ENCODE peak calls at places on chromosomes 6 and 20, in eight cellular contexts. B is stimulated activated CD4-positive, alpha-beta T cell treated with anti-CD3 and anti-CD28 coated beads, Interleukin-2, amount 100 ng/mL, for 48 hours; L is bronchial epithelial cell; Y is ecto neural progenitor cell; Z is uterus; V is neural crest cell; R is adrenal gland; P is CD4-positive, CD25-positive, alpha-beta regulatory T cell. D is an unnamed sample.

GRCh38 chr20:50390685-50391443 is 119.3 kb upstream of the PTPN1 start:
- DNase-seq in R (no peak), B (no peak), L (no peak), Z (no peak), Y (no peak), P (no peak), V (no peak), D (no peak)

GRCh38 chr6:34536251-34536958 is 19.7 kb downstream of the SPDEF start:
- DNase-seq in V (no peak), B (no peak), Y (no peak), R (no peak), P (no peak), Z (no peak), L (peak), D (peak)

GRCh38 chr20:54065601-54066038 is 4.8 kb downstream of the BCAS1 start:
- DNase-seq in Z (no peak), L (no peak), R (no peak), B (no peak), P (no peak), V (no peak), Y (no peak), D (no peak)

GRCh38 chr6:21666788-21667681 is 73.5 kb downstream of the SOX4 start:
- DNase-seq in V (peak), P (no peak), Z (peak), R (no peak), Y (peak), B (no peak), L (no peak), D (peak)

GRCh38 chr6:3915076-3915791 is 66.1 kb downstream of the FAM50B start:
- DNase-seq in Y (no peak), Z (no peak), R (no peak), V (no peak), B (no peak), P (peak), L (no peak), D (no peak)

GRCh38 chr6:73348550-73349204 is 5.4 kb downstream of the DPPA5 start:
- DNase-seq in Z (no peak), B (no peak), Y (no peak), V (no peak), R (no peak), L (no peak), P (no peak), D (peak)

GRCh38 chr20:41627001-41627400 is 8.8 kb upstream of the CHD6 start:
- DNase-seq in R (no peak), Z (no peak), Y (no peak), V (no peak), P (no peak), L (no peak), B (no peak), D (no peak)

GRCh38 chr6:99868074-99868702 is 125.8 kb downstream of the MCHR2 start:
- DNase-seq in B (peak), P (peak), R (peak), Z (peak), V (peak), Y (peak), L (peak), D (peak)

GRCh38 chr6:31882344-31882743 is 3.5 kb upstream of the SLC44A4 start:
- DNase-seq in B (no peak), V (no peak), P (no peak), Y (no peak), Z (no peak), R (peak), L (no peak), D (peak)

GRCh38 chr20:57327820-57328219 is 1.8 kb upstream of the SPO11 start:
- DNase-seq in B (no peak), P (no peak), Y (peak), Z (no peak), L (no peak), R (no peak), V (no peak), D (no peak)

GRCh38 chr20:62708591-62709536 is at the start of gene NTSR1:
- DNase-seq in Z (no peak), V (no peak), R (no peak), Y (no peak), P (no peak), B (no peak), L (no peak), D (peak)

GRCh38 chr6:108097882-108098281 is 23.3 kb upstream of the OSTM1 start:
- DNase-seq in Z (no peak), B (no peak), V (no peak), R (no peak), Y (no peak), P (no peak), L (no peak), D (no peak)

GRCh38 chr6:16676978-16677377 is 84.3 kb downstream of the ATXN1 start:
- DNase-seq in R (peak), Y (no peak), Z (no peak), P (no peak), V (no peak), B (no peak), L (peak), D (no peak)

GRCh38 chr20:23246682-23247664 is 103.6 kb upstream of the NXT1 start:
- DNase-seq in P (no peak), L (no peak), R (peak), Z (peak), V (no peak), Y (no peak), B (no peak), D (no peak)

GRCh38 chr6:126444874-126445273 is 105.0 kb downstream of the CENPW start:
- DNase-seq in B (no peak), R (no peak), Z (no peak), Y (no peak), P (no peak), L (no peak), V (no peak), D (no peak)